ENCODE peak calls at places on chromosomes 3 and 15, in six cellular contexts. M is K562, A is neuronal stem cell, Z is lung, X is fibroblast of lung, Y is H9. F is an unnamed sample.

GRCh38 chr3:157142315-157142714 is 17.6 kb downstream of the CCNL1 start:
- DNase-seq in A (no peak), M (no peak), Y (no peak), X (no peak), Z (no peak), F (no peak)

GRCh38 chr3:11810276-11810675 is 36.4 kb downstream of the TAMM41 start:
- DNase-seq in Y (no peak), M (no peak), A (no peak), Z (no peak), X (peak), F (no peak)

GRCh38 chr3:35789039-35789438 is 149.7 kb downstream of the ARPP21 start:
- DNase-seq in Y (no peak), Z (no peak), M (no peak), X (no peak), A (no peak), F (no peak)

GRCh38 chr3:138172625-138173024 is 2.1 kb downstream of the DBR1 start:
- DNase-seq in Y (no peak), A (no peak), M (no peak), X (no peak), Z (no peak), F (no peak)

GRCh38 chr15:63339006-63339766 is 42.5 kb downstream of the CA12 start:
- DNase-seq in Z (no peak), X (peak), M (no peak), Y (no peak), A (no peak), F (no peak)

GRCh38 chr15:60399931-60400330 is 2.1 kb upstream of the ANXA2 start:
- DNase-seq in Z (no peak), Y (no peak), X (peak), M (no peak), A (no peak), F (no peak)

GRCh38 chr3:13513051-13513912 is 33.2 kb downstream of the HDAC11 start:
- DNase-seq in M (no peak), Y (no peak), X (peak), Z (no peak), A (no peak), F (no peak)

GRCh38 chr15:71730277-71731144 is 79.8 kb upstream of the NR2E3 start:
- DNase-seq in Z (peak), X (peak), M (peak), Y (peak), A (peak), F (no peak)

GRCh38 chr3:71444028-71444860 is 139.3 kb downstream of the FOXP1 start:
- DNase-seq in X (peak), A (no peak), Z (peak), M (no peak), Y (no peak), F (no peak)